ENCODE peak calls at places on chromosomes 6 and 20, in eight cellular contexts. M is H4; R is NCI-H82; F is HCT116; T is HT1080; V is mucosa of descending colon; A is adipocyte; H is activated naive CD8-positive, alpha-beta T cell treated with anti-CD3 and anti-CD28 coated beads for 36 hours. P is an unnamed sample.

GRCh38 chr6:75723382-75723781 is 25.7 kb upstream of the MYO6 start:
- DNase-seq in R (no peak), H (no peak), A (no peak), T (no peak), V (no peak), F (no peak), M (no peak), P (no peak)

GRCh38 chr20:22584922-22585785 is 782 bp upstream of the FOXA2 start:
- DNase-seq in R (no peak), A (no peak), H (no peak), T (no peak), V (peak), F (no peak), M (no peak), P (no peak)

GRCh38 chr6:119077643-119078448 is 618 bp downstream of the FAM184A start:
- DNase-seq in T (no peak), V (peak), A (peak), F (no peak), H (peak), R (peak), M (no peak), P (no peak)

GRCh38 chr6:126312013-126312665 is 27.8 kb upstream of the CENPW start:
- DNase-seq in A (no peak), F (peak), M (peak), T (peak), H (no peak), R (peak), V (peak), P (no peak)

GRCh38 chr6:19311786-19312185 is 525.4 kb upstream of the ID4 start:
- DNase-seq in V (no peak), M (no peak), A (no peak), H (no peak), T (no peak), F (no peak), R (no peak), P (no peak)

GRCh38 chr6:127266892-127267741 is 453 bp downstream of the RNF146 start:
- DNase-seq in H (peak), A (peak), R (peak), F (peak), M (peak), T (peak), V (peak), P (peak)

GRCh38 chr6:14429396-14429795 is 311.8 kb downstream of the CD83 start:
- DNase-seq in R (peak), T (no peak), H (no peak), M (no peak), A (no peak), V (no peak), F (no peak), P (no peak)

GRCh38 chr20:57946559-57947315 is 236.9 kb upstream of the PMEPA1 start:
- DNase-seq in F (no peak), H (no peak), M (no peak), V (no peak), A (no peak), T (no peak), R (no peak), P (no peak)

GRCh38 chr6:157991067-157991432 is 9.4 kb downstream of the SYNJ2 start:
- DNase-seq in F (no peak), A (no peak), R (no peak), T (no peak), M (no peak), V (no peak), H (no peak), P (no peak)

GRCh38 chr20:58614984-58615760 is 35.9 kb upstream of the STX16 start:
- DNase-seq in A (no peak), T (no peak), H (no peak), R (no peak), M (no peak), V (no peak), F (no peak), P (no peak)

GRCh38 chr6:107769053-107769658 is 55.0 kb downstream of the SCML4 start:
- DNase-seq in H (no peak), F (no peak), T (no peak), R (no peak), M (no peak), V (no peak), A (no peak), P (no peak)

GRCh38 chr20:3168829-3169590 is 4.3 kb downstream of the LZTS3 start:
- DNase-seq in A (no peak), F (no peak), H (no peak), T (no peak), M (no peak), R (no peak), V (no peak), P (no peak)

GRCh38 chr6:38176797-38177751 is 357.5 kb downstream of the ZFAND3 start:
- DNase-seq in V (no peak), H (no peak), F (no peak), A (no peak), R (peak), M (no peak), T (no peak), P (no peak)